ENCODE peak calls at places on chromosomes 2 and 18, in six cellular contexts. P is CD8-positive, alpha-beta memory T cell; W is upper lobe of left lung; Y is body of pancreas; X is spleen; J is uterus. V is an unnamed sample. For H3K4me1, the result is how much of the 10 kb centered on the place peaks cover.

GRCh38 chr2:11187083-11187619 is 31.9 kb downstream of the SLC66A3 start:
- DNase-seq in P (no peak), W (no peak), J (no peak), X (no peak), Y (no peak), V (no peak)

GRCh38 chr2:22360735-22361374 is 1024.1 kb upstream of the KLHL29 start:
- DNase-seq in J (no peak), Y (no peak), W (no peak), X (no peak), P (no peak), V (no peak)

GRCh38 chr2:96832751-96833507 is 10.9 kb downstream of the ANKRD23 start:
- DNase-seq in Y (peak), J (peak), X (peak), W (no peak), P (no peak), V (no peak)

GRCh38 chr2:223759569-223760430 is 77.6 kb downstream of the AP1S3 start:
- DNase-seq in J (no peak), X (no peak), P (no peak), Y (no peak), W (no peak), V (no peak)

GRCh38 chr2:36635194-36635593 is 37.2 kb upstream of the FEZ2 start:
- DNase-seq in X (no peak), W (no peak), Y (no peak), P (no peak), J (no peak), V (no peak)

GRCh38 chr2:239315308-239315707 is 85.5 kb downstream of the HDAC4 start:
- DNase-seq in P (no peak), X (peak), J (no peak), W (no peak), Y (no peak), V (no peak)

GRCh38 chr18:23650963-23651927 is 11.5 kb downstream of the ANKRD29 start:
- DNase-seq in P (no peak), Y (no peak), X (no peak), W (no peak), J (no peak), V (no peak)

GRCh38 chr2:58081000-58081399 is 34.4 kb downstream of the VRK2 start:
- DNase-seq in Y (no peak), X (no peak), W (no peak), J (no peak), P (no peak), V (no peak)

GRCh38 chr2:26612522-26613240 is 28.5 kb downstream of the CIB4 start:
- DNase-seq in J (no peak), X (peak), Y (no peak), P (no peak), W (no peak), V (no peak)

GRCh38 chr2:38751847-38752410 is 768 bp upstream of the SRSF7 start:
- DNase-seq in W (no peak), P (peak), X (no peak), Y (no peak), J (no peak), V (no peak)

GRCh38 chr2:102258025-102258385 is 53.4 kb upstream of the IL1RL1 start:
- DNase-seq in J (no peak), W (no peak), P (no peak), X (no peak), Y (no peak), V (no peak)

GRCh38 chr2:174246944-174247381 is 1.4 kb downstream of the OLA1 start:
- DNase-seq in X (no peak), Y (no peak), P (no peak), J (no peak), W (no peak), V (no peak)

GRCh38 chr2:55033076-55033742 is 17.0 kb downstream of the RTN4 start:
- DNase-seq in W (no peak), X (no peak), J (no peak), P (no peak), Y (no peak), V (no peak)

GRCh38 chr2:219459460-219460311 is 25.0 kb downstream of the SPEG start:
- DNase-seq in W (peak), J (peak), Y (peak), P (peak), X (no peak), V (no peak)

GRCh38 chr2:144162652-144163051 is 357.3 kb downstream of the ZEB2 start:
- DNase-seq in J (no peak), P (peak), X (no peak), W (no peak), Y (peak), V (no peak)

GRCh38 chr2:137255990-137256389 is 490.6 kb downstream of the THSD7B start:
- DNase-seq in J (no peak), W (no peak), P (no peak), Y (no peak), X (no peak), V (no peak)

GRCh38 chr2:137255345-137255744 is 490.0 kb downstream of the THSD7B start:
- DNase-seq in X (no peak), P (no peak), W (no peak), Y (no peak), J (no peak), V (no peak)

GRCh38 chr2:137252934-137253333 is 487.6 kb downstream of the THSD7B start:
- DNase-seq in Y (no peak), X (no peak), P (no peak), J (no peak), W (no peak), V (no peak)

GRCh38 chr2:137249463-137249862 is 484.1 kb downstream of the THSD7B start:
- DNase-seq in P (no peak), W (no peak), Y (no peak), X (no peak), J (no peak), V (no peak)

DNA sequence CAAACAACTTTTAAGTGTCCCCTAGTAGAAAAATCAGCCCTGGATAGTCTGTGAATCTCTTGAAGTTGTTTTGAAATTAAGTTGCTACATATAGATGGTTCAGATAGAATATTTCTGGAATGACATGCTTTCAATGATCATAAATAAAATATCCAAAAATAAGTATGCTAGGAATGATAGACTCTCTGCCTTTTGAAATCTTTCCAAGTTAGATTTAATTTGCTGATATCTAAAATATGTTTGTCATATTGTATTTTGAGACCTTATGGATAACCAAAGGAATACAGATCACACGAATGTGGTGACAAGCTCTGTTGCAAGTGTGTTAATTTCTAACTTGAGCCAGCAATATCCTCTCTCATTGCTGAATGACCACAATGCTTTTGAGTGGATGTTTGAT is 488.7 kb downstream of the THSD7B start:
- DNase-seq in P (no peak), W (no peak), Y (no peak), J (no peak), X (no peak), V (no peak)
- H3K4me1 ChIP-seq in P (under half), W (under half), Y (under half), J (under half), X (under half), V (under half)

GRCh38 chr18:21345851-21346250 is 103.8 kb downstream of the GREB1L start:
- DNase-seq in Y (no peak), P (no peak), J (no peak), X (no peak), W (no peak), V (no peak)
- H3K4me1 ChIP-seq in Y (under half), P (under half), J (under half), X (under half), W (under half), V (under half)

GRCh38 chr2:201246280-201246679 is 14.1 kb upstream of the CASP8 start:
- DNase-seq in P (no peak), J (no peak), Y (no peak), X (no peak), W (no peak), V (no peak)
- H3K4me1 ChIP-seq in P (under half), J (under half), Y (under half), X (half or more), W (under half), V (under half)

DNA sequence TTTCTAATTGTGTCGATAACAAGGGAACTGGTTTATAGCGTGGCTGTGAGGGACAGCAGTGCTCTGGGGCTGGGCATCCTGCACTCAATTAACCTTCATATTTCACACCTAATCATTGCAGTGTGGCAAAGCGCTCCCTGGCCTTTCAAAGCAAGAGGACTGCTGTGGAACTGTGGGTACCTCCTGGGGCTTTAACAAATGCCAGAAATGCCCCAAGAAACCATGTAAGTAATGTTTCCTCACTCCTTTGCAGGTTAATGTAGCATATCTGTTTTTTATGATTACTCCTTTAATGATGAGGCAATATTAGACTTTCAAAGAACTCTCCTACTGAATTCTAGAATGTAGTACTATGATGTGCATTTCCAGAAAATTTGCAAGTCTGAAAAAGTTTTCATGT is 259.0 kb upstream of the RASGRP3 start:
- DNase-seq in J (no peak), W (no peak), P (no peak), X (no peak), Y (no peak), V (no peak)
- H3K4me1 ChIP-seq in J (under half), W (under half), P (under half), X (under half), Y (under half), V (under half)

GRCh38 chr2:133588144-133588543 is 19.9 kb upstream of the NCKAP5 start:
- DNase-seq in W (no peak), X (no peak), J (no peak), P (no peak), Y (no peak), V (no peak)
- H3K4me1 ChIP-seq in W (under half), X (under half), J (under half), P (under half), Y (under half), V (under half)

DNA sequence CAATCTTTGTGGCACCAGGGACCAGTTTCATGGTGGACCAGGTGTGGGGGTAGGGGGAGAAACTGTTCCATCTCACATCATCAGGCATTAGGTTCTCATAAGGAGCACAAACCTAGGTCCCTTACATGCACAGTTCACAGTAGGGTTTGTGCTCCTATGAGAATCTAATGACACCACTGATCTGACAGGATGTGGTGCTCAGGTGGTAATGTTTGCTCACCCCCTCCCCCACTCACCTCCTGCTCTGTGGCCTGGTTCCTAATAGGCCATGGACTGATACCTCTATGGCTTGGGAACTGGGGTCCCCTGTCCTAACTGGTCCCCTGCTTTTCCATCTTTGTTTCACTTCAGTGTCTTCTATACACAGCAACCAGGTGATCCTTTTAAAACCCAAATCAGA is 267.8 kb downstream of the TNS1 start:
- DNase-seq in W (no peak), X (no peak), Y (no peak), J (no peak), P (no peak), V (no peak)
- H3K4me1 ChIP-seq in W (under half), X (half or more), Y (under half), J (under half), P (under half), V (under half)

DNA sequence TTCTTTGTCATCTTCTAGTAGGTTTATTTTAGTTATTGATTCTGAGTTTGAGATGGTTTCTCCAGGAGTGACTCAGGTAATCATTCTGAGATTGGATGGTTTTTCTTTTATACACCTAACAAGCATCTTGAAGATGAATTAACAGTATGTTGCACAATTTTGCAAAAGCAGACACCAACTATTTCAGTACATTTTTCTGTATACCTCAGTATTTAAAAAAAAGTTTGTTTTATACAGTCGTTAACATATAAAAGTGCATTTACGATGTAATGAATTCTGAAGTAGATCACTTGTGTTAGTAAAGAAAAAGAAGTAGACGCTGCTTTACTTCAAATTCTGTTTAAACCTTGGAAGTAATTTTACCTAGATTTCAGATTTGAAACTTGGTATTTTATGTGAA is 3.0 kb downstream of the VAPA start:
- DNase-seq in J (no peak), Y (no peak), P (no peak), W (no peak), X (no peak), V (no peak)
- H3K4me1 ChIP-seq in J (under half), Y (half or more), P (half or more), W (half or more), X (half or more), V (half or more)

GRCh38 chr18:10010611-10011015 is 96.8 kb downstream of the VAPA start:
- DNase-seq in W (no peak), P (no peak), Y (peak), X (no peak), J (peak), V (no peak)
- H3K4me1 ChIP-seq in W (under half), P (under half), Y (under half), X (under half), J (under half), V (under half)

DNA sequence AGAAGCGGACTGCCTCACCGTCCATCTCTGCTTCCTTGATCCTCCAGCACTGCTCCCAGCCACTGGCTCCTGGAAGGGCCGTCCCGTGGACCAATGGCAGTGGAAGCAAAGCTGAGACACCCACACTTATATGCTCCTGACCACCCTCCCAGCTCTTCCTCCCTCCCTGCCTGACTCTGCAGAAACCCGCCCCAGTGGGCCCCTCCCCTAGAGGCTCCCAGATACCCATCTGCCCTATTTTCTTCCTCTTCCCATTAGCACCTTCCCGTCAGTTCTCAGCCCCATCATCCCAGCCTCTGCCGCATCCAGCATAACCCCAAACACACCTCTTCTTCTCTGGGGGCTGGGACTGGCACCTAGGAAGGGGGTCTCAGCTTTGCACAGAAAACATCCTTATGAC is at the start of gene CLEC4F:
- DNase-seq in W (no peak), J (no peak), P (no peak), Y (no peak), X (no peak), V (no peak)
- H3K4me1 ChIP-seq in W (under half), J (under half), P (under half), Y (under half), X (under half), V (under half)

DNA sequence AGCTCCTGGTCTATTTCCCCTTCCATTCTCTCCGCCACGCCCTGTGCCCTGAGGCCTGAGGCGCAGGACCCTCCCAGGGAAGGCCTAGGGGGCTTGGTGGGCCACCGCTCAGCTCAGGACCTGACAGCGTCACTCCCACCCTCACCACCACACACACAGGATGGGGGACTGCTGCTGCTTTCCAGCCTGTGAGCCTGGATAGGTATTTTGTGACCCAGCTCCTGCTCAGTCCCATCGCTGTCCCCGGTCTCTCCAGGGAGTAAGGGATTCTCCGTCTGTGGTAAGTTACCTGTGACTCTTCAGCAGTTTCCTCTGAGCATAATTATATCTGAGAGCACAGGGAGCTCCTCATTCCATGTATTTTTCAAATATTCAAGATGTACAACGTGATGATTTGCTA is 16.3 kb downstream of the FAM228A start:
- DNase-seq in W (peak), J (no peak), X (no peak), P (no peak), Y (no peak), V (no peak)
- H3K4me1 ChIP-seq in W (under half), J (under half), X (under half), P (under half), Y (under half), V (under half)

V was measured in esophagus squamous epithelium.